ENCODE peak calls at places on chromosomes 12 and 14, in eight cellular contexts. One of them, this sample, is unnamed.

GRCh38 chr14:68094158-68094557 is 274.6 kb downstream of the RAD51B start:
- DNase-seq in SK-N-SH: no peak
- DNase-seq in GM12878: no peak
- DNase-seq in HepG2: no peak
- DNase-seq in K562: no peak
- DNase-seq in H1: no peak
- DNase-seq in HCT116: no peak
- DNase-seq in endothelial cell of umbilical vein: no peak
- DNase-seq in this sample: no peak

GRCh38 chr14:22955702-22956575 is 951 bp downstream of the HAUS4 start:
- DNase-seq in SK-N-SH: no peak
- DNase-seq in K562: no peak
- DNase-seq in endothelial cell of umbilical vein: peak
- DNase-seq in GM12878: no peak
- DNase-seq in HCT116: no peak
- DNase-seq in HepG2: peak
- DNase-seq in H1: no peak
- DNase-seq in this sample: no peak

GRCh38 chr14:75298187-75298985 is 19.8 kb downstream of the FOS start:
- DNase-seq in HepG2: no peak
- DNase-seq in GM12878: no peak
- DNase-seq in HCT116: no peak
- DNase-seq in K562: peak
- DNase-seq in endothelial cell of umbilical vein: no peak
- DNase-seq in SK-N-SH: no peak
- DNase-seq in H1: no peak
- DNase-seq in this sample: no peak

GRCh38 chr14:52802597-52802996 is 11.2 kb upstream of the GNPNAT1 start:
- DNase-seq in SK-N-SH: no peak
- DNase-seq in H1: no peak
- DNase-seq in HepG2: no peak
- DNase-seq in endothelial cell of umbilical vein: no peak
- DNase-seq in K562: no peak
- DNase-seq in GM12878: no peak
- DNase-seq in HCT116: no peak
- DNase-seq in this sample: no peak

GRCh38 chr12:50003595-50003994 is 21.7 kb downstream of the RACGAP1 start:
- DNase-seq in K562: no peak
- DNase-seq in GM12878: no peak
- DNase-seq in endothelial cell of umbilical vein: peak
- DNase-seq in SK-N-SH: no peak
- DNase-seq in H1: no peak
- DNase-seq in HepG2: no peak
- DNase-seq in HCT116: no peak
- DNase-seq in this sample: no peak

GRCh38 chr12:102765736-102766135 is 151.3 kb downstream of the PAH start:
- DNase-seq in H1: no peak
- DNase-seq in K562: no peak
- DNase-seq in endothelial cell of umbilical vein: no peak
- DNase-seq in HCT116: no peak
- DNase-seq in GM12878: no peak
- DNase-seq in SK-N-SH: no peak
- DNase-seq in HepG2: no peak
- DNase-seq in this sample: peak

GRCh38 chr12:68491204-68491960 is 119.3 kb upstream of the RAP1B start:
- DNase-seq in HCT116: no peak
- DNase-seq in H1: no peak
- DNase-seq in SK-N-SH: no peak
- DNase-seq in HepG2: no peak
- DNase-seq in GM12878: no peak
- DNase-seq in K562: no peak
- DNase-seq in endothelial cell of umbilical vein: no peak
- DNase-seq in this sample: no peak

GRCh38 chr12:120468846-120469449 is 600 bp downstream of the SRSF9 start:
- DNase-seq in HepG2: no peak
- DNase-seq in K562: peak
- DNase-seq in GM12878: no peak
- DNase-seq in endothelial cell of umbilical vein: peak
- DNase-seq in HCT116: no peak
- DNase-seq in H1: no peak
- DNase-seq in SK-N-SH: peak
- DNase-seq in this sample: no peak

GRCh38 chr12:47772094-47772660 is 861 bp upstream of the SLC48A1 start:
- DNase-seq in H1: no peak
- DNase-seq in GM12878: no peak
- DNase-seq in HepG2: no peak
- DNase-seq in K562: no peak
- DNase-seq in HCT116: no peak
- DNase-seq in endothelial cell of umbilical vein: no peak
- DNase-seq in SK-N-SH: no peak
- DNase-seq in this sample: no peak

GRCh38 chr14:106039400-106039799 is 513.0 kb downstream of the TMEM121 start:
- DNase-seq in HCT116: peak
- DNase-seq in SK-N-SH: peak
- DNase-seq in HepG2: no peak
- DNase-seq in endothelial cell of umbilical vein: no peak
- DNase-seq in H1: no peak
- DNase-seq in GM12878: no peak
- DNase-seq in K562: peak
- DNase-seq in this sample: no peak

DNA sequence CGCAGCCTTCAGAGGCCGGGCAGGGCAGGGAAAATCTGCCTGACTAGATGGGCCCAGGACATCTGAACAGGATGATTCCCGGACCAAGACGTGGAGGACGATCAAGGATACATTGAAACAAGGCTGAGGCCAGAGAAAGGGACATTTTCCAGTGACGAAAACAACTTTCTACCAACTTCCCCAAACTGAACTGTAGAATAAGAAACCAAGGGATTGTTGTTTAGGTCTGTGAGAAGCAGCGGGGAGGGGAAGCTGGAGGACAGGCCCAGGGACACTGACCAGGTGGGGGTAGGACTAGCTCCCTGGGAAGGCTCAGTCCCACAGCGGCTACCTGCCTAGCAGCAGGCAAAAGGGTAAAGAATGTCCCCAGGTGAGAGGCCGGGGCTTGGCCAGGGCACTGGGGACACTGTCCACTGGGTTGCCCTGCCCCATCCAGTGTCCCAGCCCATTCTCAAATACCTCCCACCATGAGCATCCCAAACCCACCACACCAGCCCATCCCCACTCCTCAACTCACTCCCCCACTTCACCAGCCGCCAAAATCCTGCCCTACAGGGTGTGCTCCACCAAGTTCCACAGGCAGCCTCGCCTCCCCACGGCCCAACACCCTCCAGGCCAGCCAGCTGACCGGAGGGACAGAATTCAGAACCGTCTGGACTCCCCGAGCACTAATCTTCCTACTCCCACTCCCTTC is 984 bp downstream of the TNFRSF1A start:
- DNase-seq in endothelial cell of umbilical vein: peak
- DNase-seq in HCT116: no peak
- DNase-seq in H1: no peak
- DNase-seq in K562: no peak
- DNase-seq in HepG2: no peak
- DNase-seq in GM12878: no peak
- DNase-seq in SK-N-SH: no peak
- DNase-seq in this sample: no peak
- H3K9ac ChIP-seq in endothelial cell of umbilical vein: peak
- H3K9ac ChIP-seq in HCT116: peak
- H3K9ac ChIP-seq in H1: peak
- H3K9ac ChIP-seq in K562: peak
- H3K9ac ChIP-seq in HepG2: peak
- H3K9ac ChIP-seq in GM12878: peak
- H3K9ac ChIP-seq in SK-N-SH: peak
- H3K9ac ChIP-seq in this sample: peak

DNA sequence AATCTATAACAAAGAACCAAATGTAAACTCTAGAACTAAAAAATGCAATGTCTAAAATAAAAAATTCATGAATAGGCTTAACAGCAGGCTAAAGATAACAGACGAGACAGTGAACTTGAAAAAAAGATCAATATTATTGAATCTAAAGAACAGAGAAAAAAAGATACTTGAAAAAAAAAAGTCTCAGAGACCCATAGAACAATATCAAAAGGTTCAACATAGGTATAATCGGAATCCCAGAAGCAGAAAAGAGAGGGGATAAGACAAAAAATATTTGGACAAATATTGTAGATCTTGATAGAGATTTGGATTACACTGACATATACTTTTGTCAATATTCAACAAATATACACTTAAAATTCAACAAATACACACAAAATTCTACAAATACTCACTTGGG is 56.6 kb downstream of the TC2N start:
- DNase-seq in GM12878: no peak
- DNase-seq in SK-N-SH: no peak
- DNase-seq in H1: no peak
- DNase-seq in endothelial cell of umbilical vein: no peak
- DNase-seq in HepG2: no peak
- DNase-seq in K562: no peak
- DNase-seq in HCT116: no peak
- DNase-seq in this sample: no peak
- TF ChIP-seq POLR2AphosphoS5 in GM12878: no peak
- TF ChIP-seq POLR2AphosphoS5 in SK-N-SH: no peak
- TF ChIP-seq POLR2AphosphoS5 in H1: no peak
- TF ChIP-seq POLR2AphosphoS5 in endothelial cell of umbilical vein: no peak
- TF ChIP-seq POLR2AphosphoS5 in HepG2: no peak
- TF ChIP-seq POLR2AphosphoS5 in K562: no peak
- TF ChIP-seq POLR2AphosphoS5 in HCT116: no peak
- TF ChIP-seq POLR2AphosphoS5 in this sample: no peak

DNA sequence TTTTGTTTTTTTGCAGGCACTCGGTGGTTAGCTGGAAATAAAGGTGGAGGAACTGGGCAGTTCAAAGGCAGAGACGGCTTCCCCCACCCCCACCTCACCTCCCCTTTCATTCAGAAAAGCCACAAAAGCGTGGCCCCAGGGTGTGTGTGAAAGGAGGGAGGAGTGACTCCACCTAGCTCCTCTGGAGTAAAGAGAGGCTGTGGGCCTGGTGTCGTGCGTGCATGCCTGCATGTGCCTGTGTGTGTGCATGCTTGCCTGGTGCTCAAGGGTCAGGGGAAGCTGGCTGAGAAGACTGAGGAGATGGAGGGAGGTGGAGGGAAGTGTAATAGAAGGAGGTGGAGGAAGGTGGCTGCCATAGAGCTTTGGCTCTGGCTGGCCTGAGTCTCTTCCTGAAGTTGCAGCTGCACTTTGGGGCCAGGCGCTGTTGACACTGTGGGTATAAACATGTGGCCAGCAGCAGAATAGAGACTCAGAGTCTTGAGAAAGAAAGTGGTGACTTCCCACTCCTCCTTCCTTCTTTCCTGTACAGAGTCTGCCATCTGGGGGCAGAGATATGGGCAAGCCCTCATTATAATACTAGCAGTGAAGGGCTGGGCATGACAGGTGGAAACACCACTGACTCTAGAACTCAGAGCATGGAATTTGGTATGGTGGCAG is 36.9 kb upstream of the SINHCAF start:
- DNase-seq in H1: no peak
- DNase-seq in endothelial cell of umbilical vein: no peak
- DNase-seq in HepG2: peak
- DNase-seq in HCT116: no peak
- DNase-seq in GM12878: peak
- DNase-seq in SK-N-SH: no peak
- DNase-seq in K562: peak
- DNase-seq in this sample: no peak
- H3K9ac ChIP-seq in H1: peak
- H3K9ac ChIP-seq in endothelial cell of umbilical vein: no peak
- H3K9ac ChIP-seq in HepG2: peak
- H3K9ac ChIP-seq in HCT116: no peak
- H3K9ac ChIP-seq in GM12878: peak
- H3K9ac ChIP-seq in SK-N-SH: no peak
- H3K9ac ChIP-seq in K562: peak
- H3K9ac ChIP-seq in this sample: no peak

GRCh38 chr14:50030049-50030448 is 86.3 kb downstream of the VCPKMT start:
- DNase-seq in GM12878: no peak
- DNase-seq in HepG2: no peak
- DNase-seq in endothelial cell of umbilical vein: no peak
- DNase-seq in SK-N-SH: no peak
- DNase-seq in K562: no peak
- DNase-seq in H1: no peak
- DNase-seq in HCT116: no peak
- DNase-seq in this sample: no peak

GRCh38 chr14:50028458-50028857 is 87.9 kb downstream of the VCPKMT start:
- DNase-seq in HCT116: no peak
- DNase-seq in HepG2: no peak
- DNase-seq in SK-N-SH: no peak
- DNase-seq in K562: no peak
- DNase-seq in H1: no peak
- DNase-seq in GM12878: no peak
- DNase-seq in endothelial cell of umbilical vein: no peak
- DNase-seq in this sample: no peak

GRCh38 chr14:50026396-50026795 is 90.0 kb downstream of the VCPKMT start:
- DNase-seq in SK-N-SH: no peak
- DNase-seq in HCT116: no peak
- DNase-seq in HepG2: no peak
- DNase-seq in endothelial cell of umbilical vein: no peak
- DNase-seq in GM12878: no peak
- DNase-seq in K562: no peak
- DNase-seq in H1: no peak
- DNase-seq in this sample: no peak

GRCh38 chr14:50025776-50026175 is 90.6 kb downstream of the VCPKMT start:
- DNase-seq in K562: no peak
- DNase-seq in SK-N-SH: no peak
- DNase-seq in HCT116: no peak
- DNase-seq in H1: no peak
- DNase-seq in GM12878: no peak
- DNase-seq in HepG2: no peak
- DNase-seq in endothelial cell of umbilical vein: no peak
- DNase-seq in this sample: no peak

GRCh38 chr14:50027797-50028196 is 88.6 kb downstream of the VCPKMT start:
- DNase-seq in SK-N-SH: no peak
- DNase-seq in GM12878: no peak
- DNase-seq in K562: no peak
- DNase-seq in H1: no peak
- DNase-seq in HCT116: no peak
- DNase-seq in HepG2: no peak
- DNase-seq in endothelial cell of umbilical vein: no peak
- DNase-seq in this sample: no peak
- TF ChIP-seq POLR2AphosphoS5 in SK-N-SH: no peak
- TF ChIP-seq POLR2AphosphoS5 in GM12878: no peak
- TF ChIP-seq POLR2AphosphoS5 in K562: no peak
- TF ChIP-seq POLR2AphosphoS5 in H1: no peak
- TF ChIP-seq POLR2AphosphoS5 in HCT116: no peak
- TF ChIP-seq POLR2AphosphoS5 in HepG2: no peak
- TF ChIP-seq POLR2AphosphoS5 in endothelial cell of umbilical vein: no peak
- TF ChIP-seq POLR2AphosphoS5 in this sample: no peak

GRCh38 chr14:104893435-104894207 is 28.6 kb downstream of the CEP170B start:
- DNase-seq in GM12878: no peak
- DNase-seq in K562: peak
- DNase-seq in endothelial cell of umbilical vein: no peak
- DNase-seq in HCT116: no peak
- DNase-seq in HepG2: no peak
- DNase-seq in SK-N-SH: no peak
- DNase-seq in H1: no peak
- DNase-seq in this sample: no peak
- H3K9ac ChIP-seq in GM12878: no peak
- H3K9ac ChIP-seq in K562: no peak
- H3K9ac ChIP-seq in endothelial cell of umbilical vein: no peak
- H3K9ac ChIP-seq in HCT116: no peak
- H3K9ac ChIP-seq in HepG2: no peak
- H3K9ac ChIP-seq in SK-N-SH: no peak
- H3K9ac ChIP-seq in H1: no peak
- H3K9ac ChIP-seq in this sample: no peak